ENCODE peak calls at places on chromosomes 4 and X, in six cellular contexts. Z is endothelial cell of umbilical vein, O is ovary, W is stomach, E is IMR-90, S is heart left ventricle. T is an unnamed sample.

GRCh38 chr4:92251711-92252110 is 52.1 kb upstream of the GRID2 start:
- DNase-seq in O (no peak), S (no peak), W (no peak), E (no peak), Z (no peak), T (no peak)

GRCh38 chr4:183624548-183624947 is 34.4 kb downstream of the RWDD4 start:
- DNase-seq in Z (no peak), O (no peak), E (no peak), S (no peak), W (no peak), T (no peak)

GRCh38 chr4:167428172-167428571 is 193.9 kb upstream of the SPOCK3 start:
- DNase-seq in W (no peak), O (no peak), S (no peak), E (no peak), Z (no peak), T (no peak)

GRCh38 chr4:129545599-129546278 is 449.8 kb downstream of the C4orf33 start:
- DNase-seq in W (peak; percentile 26), Z (peak; percentile 97), O (peak; percentile 35), E (no peak), S (peak; percentile 85), T (peak; percentile 83)

GRCh38 chrX:47501226-47502071 is 18.4 kb upstream of the ZNF41 start:
- DNase-seq in W (no peak), E (peak; percentile 64), S (no peak), Z (no peak), O (no peak), T (no peak)

GRCh38 chr4:86918539-86919072 is 16.2 kb upstream of the AFF1 start:
- DNase-seq in W (no peak), E (peak; percentile 86), S (no peak), Z (no peak), O (no peak), T (no peak)

GRCh38 chr4:149145803-149146202 is 669.8 kb downstream of the IQCM start:
- DNase-seq in Z (no peak), W (no peak), O (no peak), E (peak; percentile 95), S (no peak), T (no peak)

GRCh38 chrX:72347366-72347765 is 41.7 kb upstream of the CITED1 start:
- DNase-seq in Z (no peak), W (no peak), O (no peak), S (peak; percentile 28), E (no peak), T (no peak)

GRCh38 chr4:177309525-177310371 is at the start of gene NEIL3:
- DNase-seq in W (peak; percentile 90), S (peak; percentile 94), Z (peak; percentile 90), E (peak; percentile 79), O (peak; percentile 91), T (peak; percentile 88)

GRCh38 chrX:107894038-107894437 is 68.4 kb downstream of the MID2 start:
- DNase-seq in S (no peak), O (no peak), E (peak; percentile 42), W (no peak), Z (peak; percentile 47), T (no peak)

GRCh38 chrX:100804780-100805179 is 15.4 kb upstream of the CSTF2 start:
- DNase-seq in W (no peak), O (no peak), S (no peak), Z (no peak), E (no peak), T (no peak)

GRCh38 chr4:145824469-145824868 is 114.2 kb downstream of the ZNF827 start:
- DNase-seq in Z (no peak), S (no peak), W (no peak), O (no peak), E (no peak), T (no peak)

GRCh38 chr4:108644237-108644636 is 6.2 kb upstream of the OSTC start:
- DNase-seq in O (no peak), S (no peak), Z (peak; percentile 61), W (no peak), E (peak; percentile 21), T (no peak)

GRCh38 chrX:69186651-69187050 is 21.4 kb upstream of the PJA1 start:
- DNase-seq in Z (no peak), W (no peak), O (no peak), E (no peak), S (no peak), T (no peak)

GRCh38 chr4:127509155-127509554 is 123.6 kb upstream of the INTU start:
- DNase-seq in W (no peak), S (no peak), E (peak; percentile 84), O (no peak), Z (no peak), T (no peak)

GRCh38 chr4:66357316-66357715 is 687.0 kb upstream of the EPHA5 start:
- DNase-seq in O (no peak), Z (no peak), E (peak; percentile 12), S (no peak), W (no peak), T (no peak)

GRCh38 chr4:145041378-145041777 is 56.6 kb downstream of the ANAPC10 start:
- DNase-seq in E (no peak), W (no peak), Z (no peak), S (no peak), O (no peak), T (no peak)

GRCh38 chrX:154840856-154841255 is 6.4 kb upstream of the SMIM9 start:
- DNase-seq in W (no peak), Z (peak; percentile 64), O (no peak), S (no peak), E (peak; percentile 70), T (peak; percentile 13)

GRCh38 chr4:44632089-44632488 is 19.3 kb downstream of the YIPF7 start:
- DNase-seq in E (no peak), Z (no peak), W (no peak), S (no peak), O (no peak), T (no peak)

GRCh38 chr4:151744614-151745013 is 16.2 kb downstream of the GATB start:
- DNase-seq in E (peak; percentile 97), Z (peak; percentile 51), O (no peak), S (no peak), W (no peak), T (no peak)

GRCh38 chrX:81120936-81121351 is 80.8 kb downstream of the HMGN5 start:
- DNase-seq in E (peak; percentile 48), O (peak; percentile 42), Z (peak; percentile 64), W (peak; percentile 34), S (no peak), T (peak; percentile 58)

GRCh38 chr4:153038493-153039311 is 102.6 kb downstream of the FHDC1 start:
- DNase-seq in E (no peak), O (no peak), S (no peak), Z (peak; percentile 15), W (peak; percentile 33), T (peak; percentile 34)

GRCh38 chr4:19739101-19739651 is 512.5 kb upstream of the SLIT2 start:
- DNase-seq in W (no peak), Z (peak; percentile 96), O (no peak), E (peak; percentile 95), S (no peak), T (no peak)

GRCh38 chr4:8528713-8529112 is 51.5 kb upstream of the GPR78 start:
- DNase-seq in Z (no peak), O (no peak), S (no peak), E (peak; percentile 65), W (no peak), T (no peak)

GRCh38 chrX:51002160-51002632 is 91.7 kb downstream of the BMP15 start:
- DNase-seq in S (no peak), O (no peak), W (no peak), Z (no peak), E (no peak), T (no peak)

DNA sequence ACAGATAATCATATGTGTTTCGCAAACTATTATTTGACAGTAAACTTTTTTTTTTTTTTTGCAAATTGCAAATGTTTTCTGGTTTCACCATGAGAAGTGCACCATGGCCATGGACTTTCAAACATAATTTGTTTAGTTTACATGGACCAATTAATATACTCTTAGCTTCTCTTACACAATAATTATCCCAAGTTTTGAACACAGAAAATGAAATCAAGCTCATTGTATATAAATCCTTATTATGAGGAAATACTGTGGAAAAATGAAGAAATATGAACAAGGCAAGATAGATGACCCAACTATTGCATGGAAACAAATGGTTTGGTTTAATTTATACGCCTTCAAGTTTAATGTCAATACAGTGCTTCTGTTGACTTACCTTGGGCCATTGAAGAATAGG is 3.9 kb downstream of the FGF5 start:
- DNase-seq in E (no peak), O (no peak), Z (no peak), S (no peak), W (no peak), T (no peak)
- TF ChIP-seq CTCF in E (no peak), O (no peak), Z (no peak), S (no peak), W (no peak), T (no peak)

GRCh38 chrX:138492371-138492770 is 219.1 kb downstream of the FGF13 start:
- DNase-seq in E (no peak), O (no peak), Z (no peak), S (no peak), W (no peak), T (no peak)
- H3K4me3 ChIP-seq in E (no peak overlapping the region), O (no peak overlapping the region), Z (no peak overlapping the region), S (no peak overlapping the region), W (no peak overlapping the region), T (no peak overlapping the region)

GRCh38 chrX:118727686-118728339 is 407 bp downstream of the IL13RA1 start:
- DNase-seq in W (peak; percentile 43), Z (peak; percentile 55), O (peak; percentile 68), E (peak; percentile 10), S (peak; percentile 42), T (peak; percentile 52)

GRCh38 chrX:118729043-118729652 is 1.7 kb downstream of the IL13RA1 start:
- DNase-seq in S (no peak), Z (no peak), E (no peak), W (no peak), O (no peak), T (no peak)

GRCh38 chrX:118724352-118724751 is 3.1 kb upstream of the IL13RA1 start:
- DNase-seq in O (no peak), Z (no peak), S (no peak), W (no peak), E (no peak), T (no peak)

GRCh38 chrX:118724775-118725174 is 2.6 kb upstream of the IL13RA1 start:
- DNase-seq in W (no peak), O (no peak), Z (no peak), S (no peak), E (peak; percentile 56), T (no peak)

DNA sequence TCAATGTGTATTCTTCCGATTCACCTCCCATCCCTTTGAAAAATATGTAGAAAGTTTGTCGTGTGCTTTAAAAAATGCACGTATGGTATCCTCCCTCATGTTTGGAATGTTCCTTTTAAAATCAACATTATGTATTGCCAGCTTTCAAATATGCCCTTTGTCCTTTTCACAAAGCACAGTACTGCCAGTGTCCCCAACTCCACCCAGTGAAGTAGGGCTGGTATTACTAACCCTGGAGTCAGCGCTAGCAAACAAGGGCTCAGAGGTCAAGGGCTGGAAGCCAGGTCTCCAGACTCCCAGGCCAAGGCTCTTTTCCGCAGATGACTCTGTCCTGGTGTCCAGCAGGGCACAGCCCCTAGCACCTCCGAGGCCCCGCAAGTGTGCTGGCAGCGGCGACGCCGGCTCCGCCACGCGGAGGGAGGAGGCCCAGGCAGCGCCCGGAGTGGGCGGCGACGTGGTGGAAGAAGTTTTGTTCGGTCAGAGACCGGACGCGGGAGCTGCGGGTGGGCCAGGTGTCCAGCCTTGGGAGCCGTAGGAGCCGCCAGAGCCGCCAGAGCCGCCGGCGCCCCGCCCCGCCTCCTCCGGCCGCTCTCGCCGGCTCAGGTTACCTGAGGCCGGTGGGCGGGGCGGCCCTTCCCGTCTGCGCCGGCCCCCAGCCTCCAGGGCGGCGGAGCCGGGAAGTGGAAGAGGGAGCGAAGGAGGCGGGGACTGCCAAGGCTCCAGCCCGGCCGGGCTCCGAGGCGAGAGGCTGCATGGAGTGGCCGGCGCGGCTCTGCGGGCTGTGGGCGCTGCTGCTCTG is at the start of gene IL13RA1:
- DNase-seq in Z (peak; percentile 86), S (peak; percentile 86), W (peak; percentile 86), E (peak; percentile 76), O (peak; percentile 85), T (peak; percentile 92)
- TF ChIP-seq POLR2A in Z (peak; percentile 50), S (no peak), W (no peak), E (peak; percentile 77), O (peak; percentile 49), T (peak; percentile 70)

GRCh38 chr4:24195976-24196736 is 306.3 kb upstream of the PPARGC1A start:
- DNase-seq in Z (no peak), O (no peak), E (peak; percentile 15), S (no peak), W (no peak), T (no peak)
- TF ChIP-seq CTCF in Z (no peak), O (no peak), E (no peak), S (peak; percentile 36), W (no peak), T (no peak)

T was measured in body of pancreas.